ENCODE peak calls at places on chromosomes 13 and 19, in ten cellular contexts. One of them, this sample, is unnamed.

GRCh38 chr19:45958763-45959516 is 14.7 kb downstream of the NOVA2 start:
- DNase-seq in head of caudate nucleus: no peak
- DNase-seq in GM04504: no peak
- DNase-seq in neural progenitor cell: no peak
- DNase-seq in KBM-7: no peak
- DNase-seq in NCI-H2081: no peak
- DNase-seq in left ventricle myocardium inferior: no peak
- DNase-seq in hippocampal formation: no peak
- DNase-seq in T-helper 1 cell: no peak
- DNase-seq in cardiac muscle cell: peak
- DNase-seq in this sample: no peak

GRCh38 chr19:55258476-55258827 is 365 bp downstream of the PPP6R1 start:
- DNase-seq in head of caudate nucleus: no peak
- DNase-seq in GM04504: no peak
- DNase-seq in neural progenitor cell: peak
- DNase-seq in KBM-7: no peak
- DNase-seq in NCI-H2081: no peak
- DNase-seq in left ventricle myocardium inferior: peak
- DNase-seq in hippocampal formation: no peak
- DNase-seq in T-helper 1 cell: peak
- DNase-seq in cardiac muscle cell: no peak
- DNase-seq in this sample: no peak

GRCh38 chr13:41785402-41786142 is 175.3 kb downstream of the VWA8 start:
- DNase-seq in head of caudate nucleus: no peak
- DNase-seq in GM04504: no peak
- DNase-seq in neural progenitor cell: no peak
- DNase-seq in KBM-7: no peak
- DNase-seq in NCI-H2081: no peak
- DNase-seq in left ventricle myocardium inferior: no peak
- DNase-seq in hippocampal formation: no peak
- DNase-seq in T-helper 1 cell: no peak
- DNase-seq in cardiac muscle cell: no peak
- DNase-seq in this sample: no peak

GRCh38 chr13:50948576-50948975 is 39.0 kb downstream of the RNASEH2B start:
- DNase-seq in head of caudate nucleus: no peak
- DNase-seq in GM04504: peak
- DNase-seq in neural progenitor cell: no peak
- DNase-seq in KBM-7: no peak
- DNase-seq in NCI-H2081: no peak
- DNase-seq in left ventricle myocardium inferior: no peak
- DNase-seq in hippocampal formation: no peak
- DNase-seq in T-helper 1 cell: no peak
- DNase-seq in cardiac muscle cell: no peak
- DNase-seq in this sample: no peak

GRCh38 chr19:47210689-47211316 is 20.2 kb downstream of the BBC3 start:
- DNase-seq in head of caudate nucleus: peak
- DNase-seq in GM04504: peak
- DNase-seq in neural progenitor cell: peak
- DNase-seq in KBM-7: peak
- DNase-seq in NCI-H2081: peak
- DNase-seq in left ventricle myocardium inferior: peak
- DNase-seq in hippocampal formation: peak
- DNase-seq in T-helper 1 cell: peak
- DNase-seq in cardiac muscle cell: peak
- DNase-seq in this sample: peak

GRCh38 chr19:13149628-13150186 is 468 bp downstream of the STX10 start:
- DNase-seq in head of caudate nucleus: no peak
- DNase-seq in GM04504: no peak
- DNase-seq in neural progenitor cell: peak
- DNase-seq in KBM-7: peak
- DNase-seq in NCI-H2081: peak
- DNase-seq in left ventricle myocardium inferior: peak
- DNase-seq in hippocampal formation: no peak
- DNase-seq in T-helper 1 cell: peak
- DNase-seq in cardiac muscle cell: peak
- DNase-seq in this sample: no peak

GRCh38 chr19:48720613-48721296 is 1.2 kb upstream of the MAMSTR start:
- DNase-seq in head of caudate nucleus: peak
- DNase-seq in GM04504: peak
- DNase-seq in neural progenitor cell: peak
- DNase-seq in KBM-7: peak
- DNase-seq in NCI-H2081: peak
- DNase-seq in left ventricle myocardium inferior: peak
- DNase-seq in hippocampal formation: peak
- DNase-seq in T-helper 1 cell: peak
- DNase-seq in cardiac muscle cell: peak
- DNase-seq in this sample: peak

GRCh38 chr13:114112826-114113322 is 19.5 kb downstream of the RASA3 start:
- DNase-seq in head of caudate nucleus: no peak
- DNase-seq in GM04504: no peak
- DNase-seq in neural progenitor cell: peak
- DNase-seq in KBM-7: no peak
- DNase-seq in NCI-H2081: no peak
- DNase-seq in left ventricle myocardium inferior: no peak
- DNase-seq in hippocampal formation: no peak
- DNase-seq in T-helper 1 cell: no peak
- DNase-seq in cardiac muscle cell: no peak
- DNase-seq in this sample: no peak

GRCh38 chr19:14375055-14375581 is 6.1 kb upstream of the ADGRE5 start:
- DNase-seq in head of caudate nucleus: no peak
- DNase-seq in GM04504: no peak
- DNase-seq in neural progenitor cell: no peak
- DNase-seq in KBM-7: peak
- DNase-seq in NCI-H2081: no peak
- DNase-seq in left ventricle myocardium inferior: peak
- DNase-seq in hippocampal formation: no peak
- DNase-seq in T-helper 1 cell: peak
- DNase-seq in cardiac muscle cell: no peak
- DNase-seq in this sample: no peak

GRCh38 chr19:8615022-8615421 is 4.5 kb upstream of the ADAMTS10 start:
- DNase-seq in head of caudate nucleus: no peak
- DNase-seq in GM04504: no peak
- DNase-seq in neural progenitor cell: no peak
- DNase-seq in KBM-7: no peak
- DNase-seq in NCI-H2081: no peak
- DNase-seq in left ventricle myocardium inferior: no peak
- DNase-seq in hippocampal formation: no peak
- DNase-seq in T-helper 1 cell: no peak
- DNase-seq in cardiac muscle cell: no peak
- DNase-seq in this sample: no peak

GRCh38 chr19:16435999-16436650 is 35.6 kb downstream of the EPS15L1 start:
- DNase-seq in head of caudate nucleus: no peak
- DNase-seq in GM04504: no peak
- DNase-seq in neural progenitor cell: no peak
- DNase-seq in KBM-7: peak
- DNase-seq in NCI-H2081: no peak
- DNase-seq in left ventricle myocardium inferior: no peak
- DNase-seq in hippocampal formation: no peak
- DNase-seq in T-helper 1 cell: no peak
- DNase-seq in cardiac muscle cell: peak
- DNase-seq in this sample: no peak

GRCh38 chr19:52398091-52398461 is 427 bp downstream of the ZNF528 start:
- DNase-seq in head of caudate nucleus: no peak
- DNase-seq in GM04504: no peak
- DNase-seq in neural progenitor cell: peak
- DNase-seq in KBM-7: no peak
- DNase-seq in NCI-H2081: no peak
- DNase-seq in left ventricle myocardium inferior: no peak
- DNase-seq in hippocampal formation: no peak
- DNase-seq in T-helper 1 cell: peak
- DNase-seq in cardiac muscle cell: peak
- DNase-seq in this sample: no peak

GRCh38 chr19:1261512-1261862 is 7.6 kb upstream of the CIRBP start:
- DNase-seq in head of caudate nucleus: no peak
- DNase-seq in GM04504: no peak
- DNase-seq in neural progenitor cell: peak
- DNase-seq in KBM-7: peak
- DNase-seq in NCI-H2081: no peak
- DNase-seq in left ventricle myocardium inferior: no peak
- DNase-seq in hippocampal formation: no peak
- DNase-seq in T-helper 1 cell: no peak
- DNase-seq in cardiac muscle cell: no peak
- DNase-seq in this sample: no peak

GRCh38 chr13:70330697-70331361 is 222.6 kb upstream of the KLHL1 start:
- DNase-seq in head of caudate nucleus: no peak
- DNase-seq in GM04504: no peak
- DNase-seq in neural progenitor cell: no peak
- DNase-seq in KBM-7: no peak
- DNase-seq in NCI-H2081: no peak
- DNase-seq in left ventricle myocardium inferior: no peak
- DNase-seq in hippocampal formation: no peak
- DNase-seq in T-helper 1 cell: no peak
- DNase-seq in cardiac muscle cell: no peak
- DNase-seq in this sample: no peak

GRCh38 chr19:369876-370275 is 25.3 kb upstream of the MIER2 start:
- DNase-seq in head of caudate nucleus: no peak
- DNase-seq in GM04504: no peak
- DNase-seq in neural progenitor cell: no peak
- DNase-seq in KBM-7: no peak
- DNase-seq in NCI-H2081: no peak
- DNase-seq in left ventricle myocardium inferior: no peak
- DNase-seq in hippocampal formation: no peak
- DNase-seq in T-helper 1 cell: no peak
- DNase-seq in cardiac muscle cell: no peak
- DNase-seq in this sample: no peak

GRCh38 chr13:99064624-99065249 is 86.9 kb upstream of the DOCK9 start:
- DNase-seq in head of caudate nucleus: no peak
- DNase-seq in GM04504: no peak
- DNase-seq in neural progenitor cell: no peak
- DNase-seq in KBM-7: no peak
- DNase-seq in NCI-H2081: no peak
- DNase-seq in left ventricle myocardium inferior: no peak
- DNase-seq in hippocampal formation: no peak
- DNase-seq in T-helper 1 cell: no peak
- DNase-seq in cardiac muscle cell: no peak
- DNase-seq in this sample: peak

GRCh38 chr19:47110521-47111080 is 3.0 kb downstream of the ZC3H4 start:
- DNase-seq in head of caudate nucleus: no peak
- DNase-seq in GM04504: no peak
- DNase-seq in neural progenitor cell: peak
- DNase-seq in KBM-7: peak
- DNase-seq in NCI-H2081: peak
- DNase-seq in left ventricle myocardium inferior: no peak
- DNase-seq in hippocampal formation: no peak
- DNase-seq in T-helper 1 cell: peak
- DNase-seq in cardiac muscle cell: no peak
- DNase-seq in this sample: no peak

GRCh38 chr13:109196896-109197295 is 567.5 kb downstream of the MYO16 start:
- DNase-seq in head of caudate nucleus: no peak
- DNase-seq in GM04504: no peak
- DNase-seq in neural progenitor cell: peak
- DNase-seq in KBM-7: no peak
- DNase-seq in NCI-H2081: no peak
- DNase-seq in left ventricle myocardium inferior: no peak
- DNase-seq in hippocampal formation: no peak
- DNase-seq in T-helper 1 cell: no peak
- DNase-seq in cardiac muscle cell: no peak
- DNase-seq in this sample: no peak

GRCh38 chr19:29675650-29676186 is 10.5 kb downstream of the PLEKHF1 start:
- DNase-seq in head of caudate nucleus: peak
- DNase-seq in GM04504: no peak
- DNase-seq in neural progenitor cell: no peak
- DNase-seq in KBM-7: no peak
- DNase-seq in NCI-H2081: no peak
- DNase-seq in left ventricle myocardium inferior: no peak
- DNase-seq in hippocampal formation: peak
- DNase-seq in T-helper 1 cell: no peak
- DNase-seq in cardiac muscle cell: no peak
- DNase-seq in this sample: no peak

GRCh38 chr13:48412881-48413351 is at the start of gene LPAR6:
- DNase-seq in head of caudate nucleus: no peak
- DNase-seq in GM04504: peak
- DNase-seq in neural progenitor cell: peak
- DNase-seq in KBM-7: peak
- DNase-seq in NCI-H2081: peak
- DNase-seq in left ventricle myocardium inferior: no peak
- DNase-seq in hippocampal formation: peak
- DNase-seq in T-helper 1 cell: peak
- DNase-seq in cardiac muscle cell: peak
- DNase-seq in this sample: no peak

GRCh38 chr13:47397739-47398138 is 500.9 kb upstream of the HTR2A start:
- DNase-seq in head of caudate nucleus: no peak
- DNase-seq in GM04504: no peak
- DNase-seq in neural progenitor cell: no peak
- DNase-seq in KBM-7: no peak
- DNase-seq in NCI-H2081: no peak
- DNase-seq in left ventricle myocardium inferior: no peak
- DNase-seq in hippocampal formation: no peak
- DNase-seq in T-helper 1 cell: no peak
- DNase-seq in cardiac muscle cell: peak
- DNase-seq in this sample: no peak

GRCh38 chr13:44690376-44690775 is 114.2 kb upstream of the TSC22D1 start:
- DNase-seq in head of caudate nucleus: no peak
- DNase-seq in GM04504: no peak
- DNase-seq in neural progenitor cell: no peak
- DNase-seq in KBM-7: no peak
- DNase-seq in NCI-H2081: no peak
- DNase-seq in left ventricle myocardium inferior: no peak
- DNase-seq in hippocampal formation: no peak
- DNase-seq in T-helper 1 cell: no peak
- DNase-seq in cardiac muscle cell: no peak
- DNase-seq in this sample: no peak

GRCh38 chr13:42728507-42729180 is 52.7 kb upstream of the FAM216B start:
- DNase-seq in head of caudate nucleus: no peak
- DNase-seq in GM04504: no peak
- DNase-seq in neural progenitor cell: no peak
- DNase-seq in KBM-7: no peak
- DNase-seq in NCI-H2081: no peak
- DNase-seq in left ventricle myocardium inferior: no peak
- DNase-seq in hippocampal formation: no peak
- DNase-seq in T-helper 1 cell: no peak
- DNase-seq in cardiac muscle cell: no peak
- DNase-seq in this sample: no peak